ENCODE peak calls at places on chromosome 7, in five cellular contexts. One of them, this sample, is unnamed.

GRCh38 chr7:77757589-77757988 is 40.6 kb downstream of the TMEM60 start:
- DNase-seq in brain microvascular endothelial cell: no peak
- DNase-seq in uterus: no peak
- DNase-seq in CD8-positive, alpha-beta memory T cell: no peak
- DNase-seq in OCI-LY7: no peak
- DNase-seq in this sample: no peak

GRCh38 chr7:12941512-12941911 is 254.1 kb downstream of the ARL4A start:
- DNase-seq in OCI-LY7: no peak
- DNase-seq in brain microvascular endothelial cell: no peak
- DNase-seq in uterus: no peak
- DNase-seq in CD8-positive, alpha-beta memory T cell: no peak
- DNase-seq in this sample: peak

GRCh38 chr7:15007507-15007906 is 105.0 kb upstream of the DGKB start:
- DNase-seq in CD8-positive, alpha-beta memory T cell: no peak
- DNase-seq in brain microvascular endothelial cell: no peak
- DNase-seq in uterus: no peak
- DNase-seq in OCI-LY7: no peak
- DNase-seq in this sample: no peak

GRCh38 chr7:9523579-9523978 is 1090.2 kb downstream of the NXPH1 start:
- DNase-seq in CD8-positive, alpha-beta memory T cell: no peak
- DNase-seq in uterus: no peak
- DNase-seq in OCI-LY7: no peak
- DNase-seq in brain microvascular endothelial cell: no peak
- DNase-seq in this sample: no peak

GRCh38 chr7:79934727-79935126 is 199.9 kb upstream of the GNAI1 start:
- DNase-seq in brain microvascular endothelial cell: no peak
- DNase-seq in uterus: no peak
- DNase-seq in OCI-LY7: no peak
- DNase-seq in CD8-positive, alpha-beta memory T cell: no peak
- DNase-seq in this sample: no peak

GRCh38 chr7:1357601-1358271 is 101.5 kb downstream of the MICALL2 start:
- DNase-seq in OCI-LY7: no peak
- DNase-seq in CD8-positive, alpha-beta memory T cell: no peak
- DNase-seq in brain microvascular endothelial cell: no peak
- DNase-seq in uterus: no peak
- DNase-seq in this sample: no peak

GRCh38 chr7:65892832-65893231 is 20.0 kb downstream of the VKORC1L1 start:
- DNase-seq in brain microvascular endothelial cell: no peak
- DNase-seq in CD8-positive, alpha-beta memory T cell: no peak
- DNase-seq in uterus: no peak
- DNase-seq in OCI-LY7: no peak
- DNase-seq in this sample: no peak

GRCh38 chr7:132485600-132486594 is 90.4 kb downstream of the PLXNA4 start:
- DNase-seq in uterus: peak
- DNase-seq in OCI-LY7: no peak
- DNase-seq in CD8-positive, alpha-beta memory T cell: peak
- DNase-seq in brain microvascular endothelial cell: no peak
- DNase-seq in this sample: no peak

GRCh38 chr7:88759216-88759955 is at the start of gene ZNF804B:
- DNase-seq in uterus: no peak
- DNase-seq in CD8-positive, alpha-beta memory T cell: no peak
- DNase-seq in brain microvascular endothelial cell: no peak
- DNase-seq in OCI-LY7: no peak
- DNase-seq in this sample: no peak

GRCh38 chr7:112511451-112512220 is 30.8 kb downstream of the LSMEM1 start:
- DNase-seq in uterus: no peak
- DNase-seq in OCI-LY7: no peak
- DNase-seq in CD8-positive, alpha-beta memory T cell: no peak
- DNase-seq in brain microvascular endothelial cell: no peak
- DNase-seq in this sample: no peak

GRCh38 chr7:28808786-28809533 is 149.2 kb downstream of the TRIL start:
- DNase-seq in brain microvascular endothelial cell: no peak
- DNase-seq in OCI-LY7: peak
- DNase-seq in CD8-positive, alpha-beta memory T cell: no peak
- DNase-seq in uterus: no peak
- DNase-seq in this sample: no peak

GRCh38 chr7:45651056-45651444 is 76.9 kb downstream of the ADCY1 start:
- DNase-seq in uterus: no peak
- DNase-seq in OCI-LY7: no peak
- DNase-seq in brain microvascular endothelial cell: no peak
- DNase-seq in CD8-positive, alpha-beta memory T cell: no peak
- DNase-seq in this sample: no peak

GRCh38 chr7:28180364-28181147 is at the start of gene JAZF1:
- DNase-seq in brain microvascular endothelial cell: no peak
- DNase-seq in OCI-LY7: peak
- DNase-seq in CD8-positive, alpha-beta memory T cell: peak
- DNase-seq in uterus: peak
- DNase-seq in this sample: no peak

GRCh38 chr7:148303295-148304013 is 287.1 kb upstream of the C7orf33 start:
- DNase-seq in CD8-positive, alpha-beta memory T cell: no peak
- DNase-seq in OCI-LY7: peak
- DNase-seq in brain microvascular endothelial cell: peak
- DNase-seq in uterus: peak
- DNase-seq in this sample: peak

GRCh38 chr7:107233174-107233573 is 64.4 kb downstream of the HBP1 start:
- DNase-seq in OCI-LY7: no peak
- DNase-seq in CD8-positive, alpha-beta memory T cell: no peak
- DNase-seq in brain microvascular endothelial cell: no peak
- DNase-seq in uterus: no peak
- DNase-seq in this sample: no peak

GRCh38 chr7:54109501-54109900 is 432.7 kb upstream of the VSTM2A start:
- DNase-seq in CD8-positive, alpha-beta memory T cell: no peak
- DNase-seq in uterus: no peak
- DNase-seq in OCI-LY7: no peak
- DNase-seq in brain microvascular endothelial cell: no peak
- DNase-seq in this sample: no peak

GRCh38 chr7:44484482-44485313 is 5.8 kb downstream of the NUDCD3 start:
- DNase-seq in uterus: no peak
- DNase-seq in CD8-positive, alpha-beta memory T cell: no peak
- DNase-seq in OCI-LY7: no peak
- DNase-seq in brain microvascular endothelial cell: no peak
- DNase-seq in this sample: no peak

GRCh38 chr7:155490697-155491628 is 33.0 kb downstream of the EN2 start:
- DNase-seq in brain microvascular endothelial cell: no peak
- DNase-seq in uterus: peak
- DNase-seq in OCI-LY7: no peak
- DNase-seq in CD8-positive, alpha-beta memory T cell: peak
- DNase-seq in this sample: no peak

GRCh38 chr7:50687575-50688261 is 95.0 kb downstream of the GRB10 start:
- DNase-seq in brain microvascular endothelial cell: no peak
- DNase-seq in OCI-LY7: no peak
- DNase-seq in CD8-positive, alpha-beta memory T cell: no peak
- DNase-seq in uterus: no peak
- DNase-seq in this sample: no peak

GRCh38 chr7:135744938-135745701 is 3.5 kb downstream of the FAM180A start:
- DNase-seq in uterus: no peak
- DNase-seq in brain microvascular endothelial cell: peak
- DNase-seq in OCI-LY7: no peak
- DNase-seq in CD8-positive, alpha-beta memory T cell: no peak
- DNase-seq in this sample: no peak

GRCh38 chr7:140625908-140626868 is 14.4 kb downstream of the DENND2A start:
- DNase-seq in OCI-LY7: no peak
- DNase-seq in brain microvascular endothelial cell: peak
- DNase-seq in uterus: peak
- DNase-seq in CD8-positive, alpha-beta memory T cell: no peak
- DNase-seq in this sample: no peak

GRCh38 chr7:92809397-92810241 is 26.8 kb downstream of the CDK6 start:
- DNase-seq in CD8-positive, alpha-beta memory T cell: peak
- DNase-seq in OCI-LY7: peak
- DNase-seq in uterus: peak
- DNase-seq in brain microvascular endothelial cell: peak
- DNase-seq in this sample: peak

GRCh38 chr7:127620406-127621233 is 2.7 kb upstream of the PAX4 start:
- DNase-seq in CD8-positive, alpha-beta memory T cell: no peak
- DNase-seq in brain microvascular endothelial cell: no peak
- DNase-seq in uterus: no peak
- DNase-seq in OCI-LY7: no peak
- DNase-seq in this sample: no peak

GRCh38 chr7:140249036-140249806 is 72.4 kb upstream of the KDM7A start:
- DNase-seq in CD8-positive, alpha-beta memory T cell: no peak
- DNase-seq in OCI-LY7: no peak
- DNase-seq in brain microvascular endothelial cell: no peak
- DNase-seq in uterus: no peak
- DNase-seq in this sample: no peak

GRCh38 chr7:104980440-104980839 is 33.6 kb upstream of the KMT2E start:
- DNase-seq in brain microvascular endothelial cell: peak
- DNase-seq in uterus: no peak
- DNase-seq in OCI-LY7: no peak
- DNase-seq in CD8-positive, alpha-beta memory T cell: no peak
- DNase-seq in this sample: no peak

GRCh38 chr7:104980969-104981670 is 32.9 kb upstream of the KMT2E start:
- DNase-seq in CD8-positive, alpha-beta memory T cell: no peak
- DNase-seq in uterus: no peak
- DNase-seq in OCI-LY7: peak
- DNase-seq in brain microvascular endothelial cell: no peak
- DNase-seq in this sample: no peak

GRCh38 chr7:104978460-104978859 is 35.5 kb upstream of the KMT2E start:
- DNase-seq in uterus: peak
- DNase-seq in brain microvascular endothelial cell: no peak
- DNase-seq in CD8-positive, alpha-beta memory T cell: no peak
- DNase-seq in OCI-LY7: no peak
- DNase-seq in this sample: peak

GRCh38 chr7:104976966-104977636 is 36.9 kb upstream of the KMT2E start:
- DNase-seq in uterus: no peak
- DNase-seq in CD8-positive, alpha-beta memory T cell: no peak
- DNase-seq in brain microvascular endothelial cell: no peak
- DNase-seq in OCI-LY7: no peak
- DNase-seq in this sample: no peak

DNA sequence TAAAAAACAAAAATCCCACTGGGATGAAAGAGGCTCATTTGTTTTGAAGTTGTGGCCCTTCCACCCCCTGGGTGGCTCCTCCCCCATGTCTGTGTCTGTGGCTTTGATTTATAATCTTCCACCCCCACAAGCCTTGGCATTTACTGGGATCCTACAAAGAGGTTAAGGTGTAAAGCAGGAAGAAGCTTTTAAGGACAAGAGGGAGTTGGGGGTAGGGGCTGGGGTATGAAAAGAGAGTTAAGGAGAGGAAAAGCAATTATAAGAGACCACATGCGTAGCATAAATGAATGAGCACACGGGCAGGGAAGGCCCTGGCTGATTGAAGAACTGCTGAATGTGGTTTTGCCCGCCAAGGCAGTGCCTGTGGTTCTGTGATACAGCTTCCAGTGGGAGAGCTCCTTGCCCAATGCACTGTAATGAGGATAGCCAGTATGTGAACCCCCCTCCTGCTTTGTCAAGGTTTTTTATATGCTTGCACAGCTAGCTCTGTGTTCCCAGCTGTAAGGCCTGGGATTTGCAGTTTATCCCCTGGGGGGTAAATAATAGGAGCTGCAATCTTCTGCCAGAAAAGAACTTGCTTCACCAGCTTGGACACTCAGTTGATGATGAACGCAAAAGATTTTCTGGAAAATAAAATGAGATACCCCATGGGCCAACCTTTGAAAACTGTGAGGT is 34.7 kb upstream of the KMT2E start:
- DNase-seq in uterus: no peak
- DNase-seq in brain microvascular endothelial cell: peak
- DNase-seq in OCI-LY7: no peak
- DNase-seq in CD8-positive, alpha-beta memory T cell: no peak
- DNase-seq in this sample: peak
- H3K4me3 ChIP-seq in uterus: no peak
- H3K4me3 ChIP-seq in brain microvascular endothelial cell: no peak
- H3K4me3 ChIP-seq in OCI-LY7: no peak
- H3K4me3 ChIP-seq in CD8-positive, alpha-beta memory T cell: no peak
- H3K4me3 ChIP-seq in this sample: no peak

GRCh38 chr7:74627699-74628411 is 29.7 kb upstream of the GTF2I start:
- DNase-seq in uterus: no peak
- DNase-seq in CD8-positive, alpha-beta memory T cell: no peak
- DNase-seq in OCI-LY7: no peak
- DNase-seq in brain microvascular endothelial cell: no peak
- DNase-seq in this sample: no peak
- H3K4me3 ChIP-seq in uterus: no peak
- H3K4me3 ChIP-seq in CD8-positive, alpha-beta memory T cell: no peak
- H3K4me3 ChIP-seq in OCI-LY7: no peak
- H3K4me3 ChIP-seq in brain microvascular endothelial cell: no peak
- H3K4me3 ChIP-seq in this sample: no peak

DNA sequence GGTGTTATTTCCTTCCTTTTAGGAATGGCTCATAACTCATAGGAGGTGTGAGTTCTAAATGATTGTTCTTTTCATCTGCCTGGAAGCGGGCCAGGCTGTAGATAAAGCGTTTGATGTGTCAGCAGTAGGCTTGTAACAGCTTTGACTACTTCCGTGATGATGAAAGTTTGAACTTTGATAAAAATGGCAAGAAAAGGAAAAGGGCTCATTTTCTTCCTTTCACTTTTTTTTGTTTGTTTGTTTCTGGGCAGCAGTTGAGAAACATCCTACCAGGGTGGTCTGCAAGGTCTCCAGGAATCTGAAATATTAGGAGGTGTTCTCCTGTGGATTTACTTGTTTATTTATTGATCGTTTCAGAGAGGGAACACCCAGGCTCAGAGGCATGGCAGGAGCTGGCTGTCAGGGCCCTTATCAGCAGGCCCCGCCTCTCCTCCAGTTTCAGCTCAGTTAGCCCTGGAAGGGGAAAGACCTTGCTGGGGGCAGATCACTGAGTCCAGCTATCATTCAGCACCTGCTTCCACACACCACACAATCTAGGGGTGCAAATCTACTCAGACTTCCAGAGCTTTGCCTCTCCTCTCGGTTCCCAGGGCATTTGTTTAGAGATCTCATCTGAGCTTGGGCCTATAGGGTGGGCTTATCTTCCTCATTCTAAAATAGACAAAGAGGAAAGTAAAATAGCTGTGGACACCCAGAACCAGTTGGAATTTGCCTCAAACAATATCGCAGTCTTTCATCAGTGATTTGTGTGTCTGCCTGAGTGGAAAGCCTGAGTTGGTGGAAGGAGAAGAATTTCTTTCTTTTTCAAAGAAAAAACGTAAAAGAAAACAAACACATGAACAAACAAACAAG is 131.0 kb downstream of the BMPER start:
- DNase-seq in OCI-LY7: no peak
- DNase-seq in brain microvascular endothelial cell: peak
- DNase-seq in CD8-positive, alpha-beta memory T cell: no peak
- DNase-seq in uterus: no peak
- DNase-seq in this sample: peak
- H3K4me3 ChIP-seq in OCI-LY7: no peak
- H3K4me3 ChIP-seq in brain microvascular endothelial cell: no peak
- H3K4me3 ChIP-seq in CD8-positive, alpha-beta memory T cell: no peak
- H3K4me3 ChIP-seq in uterus: no peak
- H3K4me3 ChIP-seq in this sample: no peak

DNA sequence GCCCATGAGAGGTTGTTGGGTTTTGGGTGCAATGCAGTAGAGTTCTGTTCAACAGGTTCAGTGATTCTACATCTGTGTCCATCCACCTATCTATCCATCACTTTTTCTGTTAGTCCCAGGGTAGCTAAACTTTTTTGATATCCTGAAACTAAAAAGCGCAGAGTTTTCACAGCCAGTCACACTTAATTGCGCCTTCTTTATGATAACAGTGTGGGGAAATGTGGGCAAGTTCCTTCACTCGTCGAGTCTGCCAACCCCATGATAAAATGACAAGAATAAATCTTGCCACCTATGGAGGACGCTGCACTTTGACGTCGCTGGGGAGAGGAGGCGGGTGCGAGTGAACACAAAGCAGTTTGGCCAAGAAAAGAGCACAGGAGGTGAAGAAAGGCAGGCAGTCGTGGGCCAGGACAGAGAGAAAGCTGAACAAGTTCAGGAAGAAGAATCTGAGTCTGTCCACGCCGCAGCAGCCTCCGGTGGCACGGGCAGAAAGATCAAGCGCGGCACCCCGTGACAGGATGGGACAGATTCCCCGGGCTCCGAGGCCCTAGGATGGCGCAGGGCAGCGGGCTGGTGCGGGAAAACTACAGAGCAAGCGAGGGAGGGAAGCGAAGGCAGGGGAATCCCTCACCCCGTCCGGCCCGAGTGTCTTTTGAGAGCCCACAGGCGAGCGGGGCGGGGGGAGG is 9.2 kb downstream of the SP8 start:
- DNase-seq in uterus: no peak
- DNase-seq in CD8-positive, alpha-beta memory T cell: no peak
- DNase-seq in OCI-LY7: no peak
- DNase-seq in brain microvascular endothelial cell: no peak
- DNase-seq in this sample: no peak
- H3K4me3 ChIP-seq in uterus: no peak
- H3K4me3 ChIP-seq in CD8-positive, alpha-beta memory T cell: no peak
- H3K4me3 ChIP-seq in OCI-LY7: no peak
- H3K4me3 ChIP-seq in brain microvascular endothelial cell: peak
- H3K4me3 ChIP-seq in this sample: peak